ENCODE peak calls at places on chromosomes 1 and 21, in ten cellular contexts. M is amniotic epithelial cell; N is NCI-H2029; L is osteoblast; O is MM.1S; H is GM23338; J is ovary; Q is NCI-H1436; R is T follicular helper cell; A is stimulated activated CD8-positive, alpha-beta memory T cell treated with anti-CD3 and anti-CD28 coated beads, Interleukin-12 subunit alpha, Interleukin-12 subunit beta, amount 100 ng/mL, for 1 hour. D is an unnamed sample.
A peak's percentile ranks its signal among the peaks of the same experiment; 100 is the strongest.

GRCh38 chr1:235946570-235946981 is 79.9 kb upstream of the LYST start:
- DNase-seq in M (peak; percentile 73), N (no peak), L (no peak), O (no peak), H (no peak), J (no peak), Q (no peak), R (no peak), A (no peak), D (no peak)

GRCh38 chr1:41448831-41449230 is 35.7 kb downstream of the EDN2 start:
- DNase-seq in M (no peak), N (no peak), L (peak; percentile 79), O (no peak), H (no peak), J (no peak), Q (no peak), R (no peak), A (no peak), D (no peak)

GRCh38 chr1:75707191-75707590 is 17.3 kb upstream of the ACADM start:
- DNase-seq in M (peak; percentile 8), N (no peak), L (no peak), O (no peak), H (peak; percentile 6), J (no peak), Q (no peak), R (no peak), A (no peak), D (no peak)

GRCh38 chr1:197519741-197520334 is 251.8 kb downstream of the CRB1 start:
- DNase-seq in M (peak; percentile 13), N (no peak), L (no peak), O (peak; percentile 17), H (peak; percentile 64), J (no peak), Q (peak; percentile 18), R (no peak), A (no peak), D (peak; percentile 15)

GRCh38 chr1:150165622-150166612 is 16.2 kb downstream of the PLEKHO1 start:
- DNase-seq in M (peak; percentile 39), N (peak; percentile 23), L (peak; percentile 86), O (peak; percentile 68), H (peak; percentile 91), J (peak; percentile 61), Q (peak; percentile 52), R (peak; percentile 36), A (no peak), D (peak; percentile 79)

GRCh38 chr1:17350053-17350452 is 21.9 kb upstream of the PADI6 start:
- DNase-seq in M (no peak), N (no peak), L (no peak), O (no peak), H (no peak), J (no peak), Q (no peak), R (no peak), A (no peak), D (no peak)

GRCh38 chr1:182611787-182612186 is 7.6 kb upstream of the RGS16 start:
- DNase-seq in M (no peak), N (no peak), L (no peak), O (no peak), H (peak; percentile 82), J (no peak), Q (peak; percentile 35), R (no peak), A (no peak), D (peak; percentile 76)

GRCh38 chr1:109133815-109134214 is 19.9 kb downstream of the ELAPOR1 start:
- DNase-seq in M (no peak), N (no peak), L (no peak), O (no peak), H (no peak), J (no peak), Q (no peak), R (no peak), A (no peak), D (no peak)

GRCh38 chr1:71787699-71788098 is 494.6 kb downstream of the NEGR1 start:
- DNase-seq in M (no peak), N (no peak), L (no peak), O (no peak), H (no peak), J (no peak), Q (no peak), R (no peak), A (no peak), D (no peak)

GRCh38 chr1:208336136-208336535 is 92.0 kb upstream of the PLXNA2 start:
- DNase-seq in M (no peak), N (no peak), L (no peak), O (no peak), H (no peak), J (no peak), Q (no peak), R (no peak), A (no peak), D (peak; percentile 93)

GRCh38 chr1:183234660-183235476 is 48.8 kb downstream of the LAMC2 start:
- DNase-seq in M (peak; percentile 99), N (no peak), L (peak; percentile 91), O (no peak), H (peak; percentile 88), J (peak; percentile 71), Q (no peak), R (no peak), A (no peak), D (peak; percentile 85)

GRCh38 chr1:114558548-114558947 is 22.9 kb downstream of the BCAS2 start:
- DNase-seq in M (peak; percentile 18), N (no peak), L (no peak), O (no peak), H (peak; percentile 56), J (no peak), Q (no peak), R (no peak), A (no peak), D (peak; percentile 13)

GRCh38 chr1:174005032-174005431 is 17.1 kb downstream of the RC3H1 start:
- DNase-seq in M (no peak), N (no peak), L (peak; percentile 84), O (no peak), H (no peak), J (no peak), Q (peak; percentile 84), R (no peak), A (no peak), D (no peak)

GRCh38 chr1:167066333-167067122 is 23.6 kb downstream of the GPA33 start:
- DNase-seq in M (peak; percentile 20), N (peak; percentile 10), L (peak; percentile 96), O (peak; percentile 75), H (peak; percentile 85), J (peak; percentile 71), Q (peak; percentile 62), R (peak; percentile 69), A (peak; percentile 72), D (peak; percentile 81)

GRCh38 chr1:218425647-218426342 is 80.7 kb downstream of the TGFB2 start:
- DNase-seq in M (peak; percentile 85), N (no peak), L (peak; percentile 68), O (no peak), H (no peak), J (no peak), Q (no peak), R (no peak), A (no peak), D (no peak)

GRCh38 chr1:1181938-1182410 is 8.3 kb downstream of the TTLL10 start:
- DNase-seq in M (no peak), N (no peak), L (peak; percentile 90), O (no peak), H (peak; percentile 1), J (peak; percentile 13), Q (no peak), R (no peak), A (no peak), D (peak; percentile 1)

GRCh38 chr1:162682013-162682419 is 49.8 kb downstream of the DDR2 start:
- DNase-seq in M (no peak), N (peak; percentile 20), L (no peak), O (no peak), H (no peak), J (no peak), Q (no peak), R (no peak), A (no peak), D (no peak)

GRCh38 chr1:173479649-173480048 is 2.5 kb downstream of the PRDX6 start:
- DNase-seq in M (peak; percentile 50), N (no peak), L (no peak), O (no peak), H (no peak), J (no peak), Q (no peak), R (no peak), A (no peak), D (no peak)

GRCh38 chr1:107804134-107804533 is 160.8 kb downstream of the VAV3 start:
- DNase-seq in M (no peak), N (no peak), L (no peak), O (peak; percentile 60), H (no peak), J (no peak), Q (no peak), R (no peak), A (no peak), D (no peak)

GRCh38 chr1:80722611-80723010 is 1078.1 kb upstream of the ADGRL2 start:
- DNase-seq in M (no peak), N (no peak), L (no peak), O (no peak), H (no peak), J (no peak), Q (no peak), R (no peak), A (no peak), D (no peak)

GRCh38 chr21:26546698-26547097 is 26.4 kb downstream of the CYYR1 start:
- DNase-seq in M (no peak), N (no peak), L (no peak), O (no peak), H (no peak), J (no peak), Q (no peak), R (no peak), A (no peak), D (no peak)

GRCh38 chr1:106972074-106972473 is 84.4 kb upstream of the PRMT6 start:
- DNase-seq in M (no peak), N (no peak), L (no peak), O (no peak), H (no peak), J (no peak), Q (no peak), R (no peak), A (no peak), D (no peak)

GRCh38 chr1:55428944-55429931 is 214.1 kb upstream of the USP24 start:
- DNase-seq in M (peak; percentile 96), N (no peak), L (peak; percentile 90), O (no peak), H (peak; percentile 7), J (no peak), Q (no peak), R (no peak), A (no peak), D (no peak)

GRCh38 chr21:28540514-28540913 is 452.2 kb downstream of the LTN1 start:
- DNase-seq in M (peak; percentile 49), N (no peak), L (no peak), O (no peak), H (no peak), J (no peak), Q (no peak), R (no peak), A (no peak), D (no peak)

GRCh38 chr1:71857862-71858261 is 424.5 kb downstream of the NEGR1 start:
- DNase-seq in M (no peak), N (no peak), L (no peak), O (no peak), H (no peak), J (no peak), Q (no peak), R (no peak), A (no peak), D (no peak)

GRCh38 chr1:18945401-18945849 is 11.1 kb downstream of the IFFO2 start:
- DNase-seq in M (peak; percentile 61), N (no peak), L (peak; percentile 86), O (no peak), H (peak; percentile 58), J (peak; percentile 43), Q (no peak), R (no peak), A (no peak), D (peak; percentile 48)

GRCh38 chr1:83619497-83619896 is 379.4 kb downstream of the TTLL7 start:
- DNase-seq in M (no peak), N (no peak), L (no peak), O (no peak), H (no peak), J (no peak), Q (no peak), R (no peak), A (no peak), D (no peak)

GRCh38 chr1:1366699-1367067 is 8.3 kb downstream of the AURKAIP1 start:
- DNase-seq in M (no peak), N (no peak), L (no peak), O (no peak), H (no peak), J (no peak), Q (no peak), R (no peak), A (no peak), D (no peak)